ENCODE peak calls at places on chromosomes 4 and X, in seven cellular contexts. U, C, G, O, W, F and T are unnamed samples.

GRCh38 chrX:19382500-19383145 is 38.9 kb downstream of the PDHA1 start:
- DNase-seq in G (no peak), C (no peak), U (peak), W (no peak), F (peak), O (peak), T (no peak)

GRCh38 chr4:1772869-1773538 is 20.1 kb upstream of the FGFR3 start:
- DNase-seq in C (no peak), W (no peak), O (no peak), G (no peak), F (no peak), U (no peak), T (no peak)

GRCh38 chrX:47539860-47540259 is 21.1 kb upstream of the ARAF start:
- DNase-seq in F (no peak), U (no peak), W (no peak), C (no peak), G (no peak), O (no peak), T (no peak)

GRCh38 chr4:23945521-23946017 is 55.7 kb upstream of the PPARGC1A start:
- DNase-seq in O (no peak), F (peak), W (peak), C (no peak), G (peak), U (no peak), T (peak)

GRCh38 chr4:7684294-7684693 is 249.6 kb upstream of the PSAPL1 start:
- DNase-seq in U (no peak), G (no peak), W (no peak), O (no peak), F (no peak), C (no peak), T (no peak)

GRCh38 chr4:123298798-123299197 is 97.8 kb upstream of the SPRY1 start:
- DNase-seq in O (no peak), W (no peak), C (no peak), F (no peak), U (no peak), G (no peak), T (no peak)

GRCh38 chrX:38560776-38561125 is 591 bp upstream of the TSPAN7 start:
- DNase-seq in F (no peak), G (no peak), U (no peak), C (no peak), W (no peak), O (no peak), T (no peak)

GRCh38 chrX:20974326-20974725 is 399.9 kb upstream of the CNKSR2 start:
- DNase-seq in G (peak), F (peak), O (no peak), U (no peak), C (no peak), W (no peak), T (no peak)

GRCh38 chrX:9785252-9785943 is 831 bp upstream of the SHROOM2 start:
- DNase-seq in W (no peak), C (no peak), U (no peak), F (no peak), G (no peak), O (no peak), T (no peak)

GRCh38 chrX:16838202-16839066 is 31.7 kb downstream of the RBBP7 start:
- DNase-seq in C (peak), U (no peak), O (no peak), W (peak), G (no peak), F (peak), T (no peak)

GRCh38 chrX:16999275-16999674 is 52.8 kb downstream of the REPS2 start:
- DNase-seq in F (no peak), U (no peak), W (no peak), O (no peak), C (no peak), G (no peak), T (no peak)

GRCh38 chr4:141810702-141811365 is 174.5 kb downstream of the IL15 start:
- DNase-seq in C (no peak), U (no peak), F (no peak), W (no peak), G (no peak), O (no peak), T (no peak)

GRCh38 chr4:115190529-115190928 is 77.1 kb upstream of the NDST4 start:
- DNase-seq in O (no peak), U (no peak), C (no peak), G (no peak), F (no peak), W (no peak), T (no peak)

GRCh38 chr4:88573286-88573994 is 18.8 kb upstream of the HERC3 start:
- DNase-seq in C (no peak), G (no peak), O (no peak), F (no peak), U (no peak), W (no peak), T (no peak)

GRCh38 chr4:3223346-3223745 is 25.6 kb upstream of the MSANTD1 start:
- DNase-seq in U (no peak), C (no peak), W (no peak), G (no peak), O (no peak), F (no peak), T (no peak)

GRCh38 chrX:22351966-22352365 is 79.3 kb downstream of the CBLL2 start:
- DNase-seq in O (no peak), C (no peak), W (no peak), U (no peak), G (no peak), F (peak), T (no peak)

GRCh38 chr4:170068438-170069128 is 21.2 kb downstream of the AADAT start:
- DNase-seq in C (no peak), W (no peak), G (no peak), O (no peak), F (no peak), U (no peak), T (no peak)

GRCh38 chr4:25484243-25484721 is 107.2 kb downstream of the ANAPC4 start:
- DNase-seq in F (peak), W (peak), C (peak), U (no peak), G (no peak), O (no peak), T (no peak)

GRCh38 chr4:76311896-76312331 is 5.4 kb downstream of the STBD1 start:
- DNase-seq in C (no peak), W (no peak), O (no peak), G (no peak), F (no peak), U (no peak), T (no peak)

GRCh38 chr4:35300996-35301774 is 943.1 kb downstream of the ARAP2 start:
- DNase-seq in W (no peak), G (no peak), U (no peak), F (no peak), O (no peak), C (no peak), T (no peak)

GRCh38 chrX:24148535-24149345 is 789 bp upstream of the ZFX start:
- DNase-seq in O (no peak), U (peak), C (no peak), G (peak), F (no peak), W (no peak), T (peak)

GRCh38 chr4:165592386-165592785 is 213.6 kb downstream of the CPE start:
- DNase-seq in O (no peak), C (peak), F (no peak), U (no peak), G (no peak), W (no peak), T (no peak)

GRCh38 chr4:73222466-73223257 is 35.9 kb downstream of the ANKRD17 start:
- DNase-seq in O (peak), C (peak), W (peak), G (peak), F (peak), U (peak), T (peak)

GRCh38 chr4:146522098-146522861 is 540 bp upstream of the SLC10A7 start:
- DNase-seq in W (peak), O (peak), C (peak), G (peak), U (peak), F (peak), T (peak)

GRCh38 chrX:30781711-30782444 is 107.2 kb downstream of the TAB3 start:
- DNase-seq in G (no peak), C (no peak), U (no peak), F (peak), O (no peak), W (no peak), T (no peak)